ENCODE peak calls at places on chromosomes 2 and 18, in five cellular contexts. Y is D341Med, V is hypothalamus, F is GM19239, B is neural progenitor cell. P is an unnamed sample.

GRCh38 chr2:240932001-240932723 is 26.0 kb downstream of the CROCC2 start:
- DNase-seq in Y (no peak), V (no peak), F (no peak), B (no peak), P (no peak)

GRCh38 chr2:65265090-65266045 is 37.7 kb downstream of the ACTR2 start:
- DNase-seq in Y (no peak), V (no peak), F (no peak), B (peak), P (no peak)

GRCh38 chr2:105895995-105896764 is 151.5 kb downstream of the NCK2 start:
- DNase-seq in Y (no peak), V (no peak), F (no peak), B (no peak), P (no peak)

GRCh38 chr2:191499874-191500565 is 177.9 kb upstream of the NABP1 start:
- DNase-seq in Y (no peak), V (no peak), F (no peak), B (no peak), P (no peak)

GRCh38 chr2:134410831-134411231 is 157.0 kb downstream of the MGAT5 start:
- DNase-seq in Y (no peak), V (no peak), F (no peak), B (no peak), P (no peak)

GRCh38 chr2:149701241-149701640 is 113.7 kb upstream of the MMADHC start:
- DNase-seq in Y (no peak), V (no peak), F (no peak), B (no peak), P (no peak)

GRCh38 chr2:102142829-102143449 is 393 bp downstream of the IL1R1 start:
- DNase-seq in Y (no peak), V (no peak), F (no peak), B (no peak), P (no peak)

GRCh38 chr2:12811916-12812315 is 95.2 kb downstream of the TRIB2 start:
- DNase-seq in Y (no peak), V (no peak), F (no peak), B (no peak), P (no peak)

GRCh38 chr2:158359846-158360245 is 96.7 kb downstream of the CCDC148 start:
- DNase-seq in Y (no peak), V (no peak), F (no peak), B (peak), P (no peak)

GRCh38 chr2:237597680-237598145 is 7.2 kb upstream of the RAB17 start:
- DNase-seq in Y (no peak), V (no peak), F (no peak), B (no peak), P (no peak)

GRCh38 chr2:101622633-101623521 is 74.6 kb upstream of the MAP4K4 start:
- DNase-seq in Y (no peak), V (no peak), F (peak), B (no peak), P (peak)

GRCh38 chr2:238709324-238709723 is 138.6 kb upstream of the TWIST2 start:
- DNase-seq in Y (no peak), V (no peak), F (no peak), B (peak), P (no peak)

GRCh38 chr2:231937057-231937456 is 10.9 kb upstream of the NPPC start:
- DNase-seq in Y (no peak), V (no peak), F (no peak), B (no peak), P (no peak)

GRCh38 chr2:201622306-201622705 is 21.0 kb downstream of the TMEM237 start:
- DNase-seq in Y (no peak), V (no peak), F (no peak), B (no peak), P (no peak)

GRCh38 chr18:34219651-34220050 is 5.1 kb downstream of the NOL4 start:
- DNase-seq in Y (peak), V (peak), F (no peak), B (peak), P (no peak)

GRCh38 chr18:49813321-49814146 is at the start of gene ACAA2:
- DNase-seq in Y (peak), V (peak), F (peak), B (peak), P (peak)

GRCh38 chr18:3447895-3448844 is 1.8 kb upstream of the TGIF1 start:
- DNase-seq in Y (peak), V (peak), F (no peak), B (peak), P (peak)

GRCh38 chr2:169659314-169659713 is 34.9 kb downstream of the CFAP210 start:
- DNase-seq in Y (no peak), V (no peak), F (no peak), B (no peak), P (no peak)

GRCh38 chr2:71615769-71616730 is 162.7 kb downstream of the DYSF start:
- DNase-seq in Y (peak), V (no peak), F (no peak), B (no peak), P (no peak)

P was measured in activated B cell treated with CpG ODN at 0.5 μM for 24 hours.